ENCODE peak calls at places on chromosomes 4 and X, in four cellular contexts. H is fibroblast of pulmonary artery, L is uterus, P is lower leg skin. A is an unnamed sample.

GRCh38 chrX:108396188-108396885 is 41.9 kb downstream of the COL4A6 start:
- DNase-seq in L (no peak), H (peak; percentile 23), P (no peak), A (peak; percentile 42)

GRCh38 chrX:11431833-11432232 is 138.6 kb downstream of the AMELX start:
- DNase-seq in L (no peak), H (no peak), P (no peak), A (no peak)

GRCh38 chr4:123042095-123042494 is 119.7 kb upstream of the NUDT6 start:
- DNase-seq in P (no peak), H (no peak), L (no peak), A (no peak)

GRCh38 chr4:6343950-6344408 is 74.3 kb downstream of the WFS1 start:
- DNase-seq in P (no peak), H (peak; percentile 10), L (no peak), A (no peak)

GRCh38 chrX:133776072-133776471 is 209.3 kb downstream of the GPC3 start:
- DNase-seq in P (no peak), H (no peak), L (no peak), A (no peak)

GRCh38 chrX:140360284-140360683 is 144.6 kb downstream of the SOX3 start:
- DNase-seq in H (no peak), L (no peak), P (no peak), A (no peak)

GRCh38 chr4:141702472-141703182 is 66.2 kb downstream of the IL15 start:
- DNase-seq in H (peak; percentile 65), P (no peak), L (no peak), A (no peak)

GRCh38 chr4:43130228-43131021 is 237.9 kb downstream of the GRXCR1 start:
- DNase-seq in L (no peak), H (no peak), P (no peak), A (no peak)

GRCh38 chr4:111435986-111436744 is 709.1 kb upstream of the FAM241A start:
- DNase-seq in H (no peak), L (no peak), P (no peak), A (no peak)

GRCh38 chr4:7575426-7575825 is 140.7 kb upstream of the PSAPL1 start:
- DNase-seq in L (no peak), H (no peak), P (no peak), A (no peak)

GRCh38 chr4:7570156-7570778 is 135.5 kb upstream of the PSAPL1 start:
- DNase-seq in P (no peak), L (no peak), H (no peak), A (no peak)

GRCh38 chr4:7571736-7572135 is 137.0 kb upstream of the PSAPL1 start:
- DNase-seq in P (no peak), H (no peak), L (no peak), A (no peak)

GRCh38 chr4:7573692-7574091 is 139.0 kb upstream of the PSAPL1 start:
- DNase-seq in L (no peak), P (no peak), H (no peak), A (no peak)

GRCh38 chr4:7571001-7571400 is 136.3 kb upstream of the PSAPL1 start:
- DNase-seq in P (no peak), H (no peak), L (no peak), A (no peak)
- TF ChIP-seq CTCF in P (no peak), H (no peak), L (no peak), A (no peak)

GRCh38 chr4:99052902-99053301 is 35.7 kb downstream of the ADH5 start:
- DNase-seq in L (no peak), P (no peak), H (no peak), A (no peak)

GRCh38 chr4:99043346-99043745 is 45.2 kb downstream of the ADH5 start:
- DNase-seq in L (no peak), P (no peak), H (no peak), A (no peak)

DNA sequence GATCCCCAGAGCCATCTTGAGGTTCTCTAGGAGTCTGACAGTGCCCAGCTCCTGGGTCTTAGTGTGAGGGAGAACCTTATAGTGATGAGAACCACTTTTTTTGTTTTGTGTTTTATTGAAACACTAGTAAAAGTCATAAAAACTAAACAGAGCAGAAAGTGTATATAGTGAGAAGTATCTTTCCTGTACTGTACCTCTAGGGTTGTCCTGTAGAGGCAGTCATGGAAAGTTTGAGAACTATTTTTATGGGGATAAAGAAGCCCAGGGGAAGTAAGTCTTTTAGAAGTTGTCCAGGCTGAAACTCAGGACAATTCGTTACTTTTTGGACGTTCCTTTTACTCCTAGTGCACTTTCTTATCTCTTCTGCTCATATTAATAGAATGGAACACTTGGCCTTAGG is 40.9 kb downstream of the ADH5 start:
- DNase-seq in L (no peak), H (no peak), P (no peak), A (no peak)
- TF ChIP-seq CTCF in L (no peak), H (peak; percentile 7), P (no peak), A (no peak)

GRCh38 chrX:93468075-93468474 is 205.3 kb downstream of the NAP1L3 start:
- DNase-seq in L (no peak), H (no peak), P (peak; percentile 65), A (no peak)
- TF ChIP-seq CTCF in L (no peak), H (no peak), P (no peak), A (no peak)

GRCh38 chr4:87239821-87240220 is 19.4 kb upstream of the KLHL8 start:
- DNase-seq in L (no peak), P (no peak), H (no peak), A (no peak)
- TF ChIP-seq CTCF in L (no peak), P (no peak), H (no peak), A (no peak)

DNA sequence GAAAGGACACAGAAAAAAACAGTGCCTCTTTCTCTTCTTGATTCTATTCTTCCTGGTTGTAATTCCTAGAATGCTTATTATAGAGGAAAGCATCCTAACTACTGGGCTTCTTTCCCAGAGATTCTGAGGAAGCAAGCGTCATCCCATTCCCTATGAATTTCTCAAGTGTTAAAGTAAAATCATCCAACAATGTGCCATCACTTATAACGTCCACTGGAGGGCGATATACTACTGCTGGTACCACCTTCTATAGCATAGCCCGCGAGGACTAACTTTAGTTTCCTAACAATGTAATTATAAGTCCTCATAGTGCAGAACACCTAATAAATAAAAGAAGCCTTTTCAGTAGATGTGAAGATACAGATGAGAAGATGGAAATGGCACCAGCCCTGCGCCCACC is 4.4 kb downstream of the CENPVL3 start:
- DNase-seq in H (peak; percentile 56), P (no peak), L (no peak), A (no peak)
- TF ChIP-seq CTCF in H (peak; percentile 58), P (no peak), L (no peak), A (peak; percentile 73)

GRCh38 chr4:98546910-98547544 is 111.4 kb downstream of the TSPAN5 start:
- DNase-seq in L (peak; percentile 65), H (peak; percentile 82), P (no peak), A (no peak)
- TF ChIP-seq CTCF in L (peak; percentile 17), H (peak; percentile 39), P (no peak), A (no peak)